ENCODE peak calls at places on chromosome 7, in four cellular contexts. A is Daoy, V is gastrocnemius medialis, Z is memory B cell. N is an unnamed sample.

GRCh38 chr7:151361193-151361959 is 19.8 kb downstream of the NUB1 start:
- DNase-seq in A (no peak), V (no peak), Z (no peak), N (no peak)

GRCh38 chr7:74029991-74030415 is 2.0 kb downstream of the ELN start:
- DNase-seq in A (no peak), V (no peak), Z (no peak), N (peak; percentile 56)

GRCh38 chr7:119572132-119572531 is 700.8 kb upstream of the KCND2 start:
- DNase-seq in A (no peak), V (no peak), Z (no peak), N (no peak)

GRCh38 chr7:90766814-90767564 is 170.9 kb downstream of the CDK14 start:
- DNase-seq in A (peak; percentile 12), V (no peak), Z (no peak), N (peak; percentile 17)

GRCh38 chr7:148058092-148058491 is 532.5 kb upstream of the C7orf33 start:
- DNase-seq in A (no peak), V (no peak), Z (no peak), N (no peak)

GRCh38 chr7:115023219-115023618 is 101.3 kb downstream of the MDFIC start:
- DNase-seq in A (no peak), V (no peak), Z (no peak), N (no peak)

GRCh38 chr7:50618281-50618680 is 53.1 kb upstream of the DDC start:
- DNase-seq in A (no peak), V (no peak), Z (no peak), N (no peak)

GRCh38 chr7:121745856-121746255 is 127.1 kb upstream of the PTPRZ1 start:
- DNase-seq in A (no peak), V (no peak), Z (no peak), N (no peak)

GRCh38 chr7:144020340-144020739 is 20.2 kb downstream of the OR6B1 start:
- DNase-seq in A (no peak), V (no peak), Z (no peak), N (no peak)